ENCODE peak calls at places on chromosomes 13 and 19, in nine cellular contexts. T is skeletal muscle cell; Z is OCI-LY7; J is stimulated activated CD8-positive, alpha-beta memory T cell treated with anti-CD3 and anti-CD28 coated beads, Interleukin-7, amount 100 ng/mL, for 48 hours; R is GM13977; B is occipital lobe; S is GM04504; I is NCI-H1105 treated with DMSO at 0.1 percent for 48 hours; O is heart right ventricle. C is an unnamed sample.
A peak's percentile ranks its signal among the peaks of the same experiment; 100 is the strongest.

GRCh38 chr13:112103260-112103843 is 36.4 kb downstream of the SOX1 start:
- DNase-seq in I (no peak), T (no peak), R (no peak), J (no peak), B (no peak), S (no peak), Z (no peak), O (no peak), C (no peak)

GRCh38 chr13:31090096-31090495 is 71.6 kb downstream of the HSPH1 start:
- DNase-seq in J (no peak), B (no peak), T (no peak), Z (no peak), R (no peak), O (no peak), S (no peak), I (no peak), C (no peak)

GRCh38 chr19:50636317-50637085 is 3.2 kb downstream of the SYT3 start:
- DNase-seq in T (no peak), S (no peak), I (no peak), Z (no peak), O (no peak), B (no peak), R (no peak), J (no peak), C (no peak)

GRCh38 chr19:51386882-51387520 is 773 bp downstream of the LIM2 start:
- DNase-seq in I (no peak), O (no peak), J (no peak), B (no peak), T (no peak), R (no peak), S (no peak), Z (no peak), C (no peak)

GRCh38 chr13:40063743-40064142 is 408.3 kb downstream of the COG6 start:
- DNase-seq in I (no peak), J (no peak), S (no peak), O (no peak), T (no peak), Z (no peak), B (no peak), R (no peak), C (peak; percentile 17)

GRCh38 chr13:65914707-65915106 is 1315.4 kb downstream of the PCDH9 start:
- DNase-seq in I (no peak), T (peak; percentile 60), B (no peak), O (no peak), S (no peak), Z (no peak), J (no peak), R (no peak), C (no peak)

GRCh38 chr19:27867981-27868380 is 1345.0 kb downstream of the UQCRFS1 start:
- DNase-seq in I (no peak), S (no peak), B (no peak), Z (no peak), O (no peak), R (no peak), J (no peak), T (no peak), C (no peak)

GRCh38 chr13:45512148-45512498 is 47.4 kb downstream of the COG3 start:
- DNase-seq in S (no peak), R (no peak), T (no peak), Z (no peak), O (no peak), I (no peak), J (no peak), B (no peak), C (no peak)

GRCh38 chr13:114151565-114152284 is 19.3 kb upstream of the RASA3 start:
- DNase-seq in O (no peak), J (peak; percentile 61), T (no peak), Z (no peak), S (no peak), R (no peak), I (peak; percentile 78), B (no peak), C (peak; percentile 33)

GRCh38 chr13:108551674-108552073 is 77.7 kb upstream of the MYO16 start:
- DNase-seq in T (no peak), B (no peak), O (no peak), R (no peak), I (no peak), J (no peak), S (no peak), Z (no peak), C (peak; percentile 25)

GRCh38 chr13:30910676-30911075 is 4.6 kb downstream of the MEDAG start:
- DNase-seq in R (no peak), I (no peak), T (no peak), O (no peak), B (no peak), Z (no peak), J (no peak), S (no peak), C (no peak)

GRCh38 chr19:10194500-10195198 is at the start of gene DNMT1:
- DNase-seq in R (peak; percentile 99), Z (peak; percentile 98), I (peak; percentile 97), T (peak; percentile 91), O (peak; percentile 95), J (peak; percentile 98), B (peak; percentile 94), S (peak; percentile 90), C (peak; percentile 96)

GRCh38 chr19:30512748-30513389 is 140.7 kb downstream of the ZNF536 start:
- DNase-seq in O (no peak), Z (no peak), J (no peak), I (peak; percentile 99), T (peak; percentile 1), B (no peak), S (no peak), R (no peak), C (no peak)

GRCh38 chr13:37870489-37870845 is 895 bp upstream of the TRPC4 start:
- DNase-seq in B (no peak), R (no peak), O (no peak), I (no peak), J (no peak), S (no peak), T (no peak), Z (no peak), C (no peak)

GRCh38 chr13:25227690-25228089 is 55.6 kb upstream of the AMER2 start:
- DNase-seq in I (no peak), J (no peak), O (no peak), S (no peak), Z (no peak), T (no peak), R (no peak), B (no peak), C (no peak)

GRCh38 chr13:38783992-38784875 is 97.4 kb downstream of the FREM2 start:
- DNase-seq in S (no peak), O (no peak), J (no peak), T (no peak), Z (no peak), I (peak; percentile 18), R (no peak), B (no peak), C (no peak)

GRCh38 chr13:114144606-114145244 is 12.3 kb upstream of the RASA3 start:
- DNase-seq in B (no peak), T (no peak), J (no peak), R (no peak), Z (no peak), I (no peak), O (no peak), S (no peak), C (no peak)

GRCh38 chr19:50669319-50670101 is 20.3 kb downstream of the C19orf81 start:
- DNase-seq in T (no peak), S (no peak), I (peak; percentile 17), O (no peak), Z (peak; percentile 47), J (peak; percentile 9), B (peak; percentile 22), R (peak; percentile 74), C (no peak)

GRCh38 chr19:10718205-10719196 is 622 bp downstream of the DNM2 start:
- DNase-seq in R (peak; percentile 64), T (no peak), B (no peak), O (peak; percentile 58), S (no peak), J (no peak), I (no peak), Z (peak; percentile 63), C (no peak)

GRCh38 chr13:25727250-25727649 is 324.6 kb downstream of the SHISA2 start:
- DNase-seq in T (no peak), O (no peak), J (no peak), S (no peak), R (no peak), Z (no peak), B (no peak), I (no peak), C (no peak)

GRCh38 chr19:45613926-45614725 is 12.1 kb upstream of the GPR4 start:
- DNase-seq in Z (no peak), T (peak; percentile 75), O (no peak), R (peak; percentile 84), B (no peak), J (peak; percentile 50), I (no peak), S (peak; percentile 87), C (peak; percentile 88)

GRCh38 chr19:13172335-13173128 is 22.3 kb downstream of the IER2 start:
- DNase-seq in I (peak; percentile 10), B (no peak), S (peak; percentile 79), O (peak; percentile 78), T (no peak), Z (no peak), J (peak; percentile 85), R (peak; percentile 29), C (peak; percentile 90)

GRCh38 chr19:42269518-42270345 is 680 bp downstream of the CIC start:
- DNase-seq in R (no peak), J (no peak), Z (no peak), I (no peak), O (no peak), B (no peak), T (no peak), S (no peak), C (no peak)

GRCh38 chr19:55095260-55096060 is 19.8 kb downstream of the EPS8L1 start:
- DNase-seq in I (no peak), B (no peak), J (no peak), R (no peak), Z (no peak), T (no peak), S (no peak), O (no peak), C (no peak)

GRCh38 chr19:54137913-54138776 is 583 bp downstream of the CNOT3 start:
- DNase-seq in S (no peak), I (no peak), B (no peak), O (no peak), Z (peak; percentile 28), J (no peak), R (peak; percentile 61), T (no peak), C (no peak)

GRCh38 chr19:39497850-39498261 is 891 bp upstream of the DLL3 start:
- DNase-seq in B (no peak), I (peak; percentile 93), O (peak; percentile 49), Z (peak; percentile 84), S (no peak), J (no peak), R (peak; percentile 71), T (no peak), C (no peak)

GRCh38 chr13:75263741-75264407 is 218.1 kb downstream of the TBC1D4 start:
- DNase-seq in S (peak; percentile 56), R (no peak), O (no peak), B (no peak), I (no peak), Z (no peak), J (no peak), T (peak; percentile 35), C (peak; percentile 20)

GRCh38 chr13:106038752-106039151 is 496.7 kb downstream of the EFNB2 start:
- DNase-seq in I (no peak), T (peak; percentile 84), R (no peak), J (no peak), Z (no peak), O (no peak), B (no peak), S (peak; percentile 59), C (peak; percentile 5)

GRCh38 chr19:55369651-55370304 is 485 bp downstream of the IL11 start:
- DNase-seq in I (peak; percentile 66), R (peak; percentile 84), S (peak; percentile 55), Z (no peak), B (no peak), J (no peak), T (no peak), O (no peak), C (no peak)

GRCh38 chr13:20239748-20240147 is 7.6 kb upstream of the GJB6 start:
- DNase-seq in B (no peak), Z (no peak), J (no peak), I (no peak), R (no peak), S (no peak), O (no peak), T (no peak), C (no peak)